ENCODE peak calls at places on chromosomes 13 and 19, in five cellular contexts. V, I, T, R and S are unnamed samples.

GRCh38 chr13:35984776-35985453 is 146.3 kb downstream of the DCLK1 start:
- DNase-seq in V (no peak), I (no peak), T (no peak), R (no peak), S (no peak)

GRCh38 chr13:31351376-31351775 is 151.6 kb downstream of the B3GLCT start:
- DNase-seq in V (no peak), I (no peak), T (no peak), R (no peak), S (no peak)

GRCh38 chr13:21322988-21323387 is 136.1 kb downstream of the ZDHHC20 start:
- DNase-seq in V (no peak), I (no peak), T (no peak), R (no peak), S (no peak)

GRCh38 chr13:57740719-57741118 is 109.2 kb downstream of the PCDH17 start:
- DNase-seq in V (no peak), I (no peak), T (no peak), R (no peak), S (no peak)

GRCh38 chr19:46950526-46951235 is 69.0 kb upstream of the NPAS1 start:
- DNase-seq in V (no peak), I (no peak), T (no peak), R (no peak), S (no peak)

GRCh38 chr13:46496086-46496485 is 56.9 kb upstream of the LRCH1 start:
- DNase-seq in V (no peak), I (no peak), T (no peak), R (no peak), S (no peak)

GRCh38 chr19:14369399-14370168 is 11.7 kb upstream of the ADGRE5 start:
- DNase-seq in V (no peak), I (no peak), T (peak), R (no peak), S (no peak)

GRCh38 chr19:58559275-58560006 is 1.0 kb upstream of the UBE2M start:
- DNase-seq in V (no peak), I (peak), T (peak), R (peak), S (peak)

GRCh38 chr13:87080100-87080779 is 590.9 kb upstream of the SLITRK5 start:
- DNase-seq in V (no peak), I (no peak), T (no peak), R (no peak), S (no peak)

GRCh38 chr19:44346556-44346955 is 9.9 kb downstream of the ZNF112 start:
- DNase-seq in V (no peak), I (no peak), T (no peak), R (no peak), S (no peak)

GRCh38 chr19:7251502-7251901 is 42.7 kb downstream of the INSR start:
- DNase-seq in V (no peak), I (no peak), T (no peak), R (no peak), S (no peak)

GRCh38 chr19:40110570-40110969 is 19.8 kb upstream of the ZNF780A start:
- DNase-seq in V (no peak), I (peak), T (no peak), R (no peak), S (no peak)

GRCh38 chr19:58361900-58362271 is 665 bp downstream of the ZNF497 start:
- DNase-seq in V (no peak), I (peak), T (peak), R (no peak), S (no peak)

GRCh38 chr13:71721117-71721516 is 145.9 kb downstream of the DACH1 start:
- DNase-seq in V (no peak), I (no peak), T (no peak), R (no peak), S (no peak)

GRCh38 chr19:17263712-17264640 is 569 bp downstream of the USHBP1 start:
- DNase-seq in V (no peak), I (no peak), T (no peak), R (no peak), S (no peak)

GRCh38 chr13:44158741-44159632 is 214.6 kb upstream of the SERP2 start:
- DNase-seq in V (no peak), I (no peak), T (no peak), R (no peak), S (peak)

GRCh38 chr13:110799246-110800236 is 86.0 kb downstream of the ING1 start:
- DNase-seq in V (no peak), I (no peak), T (no peak), R (no peak), S (peak)

GRCh38 chr13:39665763-39666162 is 10.3 kb downstream of the COG6 start:
- DNase-seq in V (no peak), I (no peak), T (no peak), R (no peak), S (no peak)

GRCh38 chr19:19649580-19649995 is 6.1 kb upstream of the GMIP start:
- DNase-seq in V (no peak), I (no peak), T (no peak), R (no peak), S (no peak)

DNA sequence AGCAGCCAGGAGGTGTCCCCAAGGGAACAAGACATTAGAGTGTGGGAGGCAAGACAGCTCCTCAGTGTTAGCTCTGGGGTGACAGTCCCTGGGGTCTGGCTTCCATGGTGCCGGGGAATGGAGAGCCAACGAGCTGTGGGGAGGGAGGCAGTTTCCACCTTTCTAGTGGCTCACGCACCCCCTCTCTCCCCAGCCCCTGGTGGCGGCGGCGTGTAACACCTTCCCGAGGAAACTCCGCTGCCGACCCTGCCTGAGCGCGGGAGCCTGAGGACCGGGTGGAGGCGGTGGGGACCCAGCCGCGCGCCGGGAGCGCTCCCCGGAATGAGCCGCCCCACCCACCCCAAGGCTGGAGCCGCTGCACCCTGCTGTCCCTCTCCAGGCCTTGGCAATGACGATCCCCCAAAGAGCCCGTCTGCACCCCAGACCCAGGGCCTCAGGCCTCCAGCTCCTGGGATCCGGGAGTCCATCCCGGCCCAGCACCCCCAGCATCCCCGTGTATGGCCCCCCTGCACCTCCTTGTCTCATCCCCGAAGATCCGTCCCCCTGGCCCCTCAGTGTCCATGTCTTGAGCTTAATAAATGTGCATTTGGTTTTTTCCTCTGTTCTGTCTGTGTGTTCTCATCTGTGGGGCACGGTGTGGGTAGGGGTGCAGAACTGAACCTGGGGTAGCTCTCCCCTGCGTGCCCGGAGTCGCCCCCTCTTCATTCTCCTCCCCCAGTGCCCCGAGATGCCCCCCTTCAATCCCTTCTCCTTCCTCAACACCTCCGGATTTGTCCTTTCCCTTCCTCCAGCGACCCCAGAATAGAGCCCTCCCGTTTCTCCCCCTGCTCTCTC is 617 bp upstream of the FXYD5 start:
- DNase-seq in V (no peak), I (no peak), T (peak), R (no peak), S (peak)
- TF ChIP-seq EZH2 in V (no peak), I (peak), T (no peak), R (no peak), S (no peak)

GRCh38 chr13:100234524-100235136 is 145.7 kb downstream of the PCCA start:
- DNase-seq in V (no peak), I (peak), T (no peak), R (no peak), S (no peak)
- TF ChIP-seq POLR2A in V (no peak), I (no peak), T (no peak), R (no peak), S (no peak)

GRCh38 chr13:26213345-26213744 is 8.8 kb downstream of the RNF6 start:
- DNase-seq in V (no peak), I (no peak), T (no peak), R (no peak), S (no peak)

GRCh38 chr13:26216042-26216441 is 6.1 kb downstream of the RNF6 start:
- DNase-seq in V (no peak), I (no peak), T (no peak), R (no peak), S (no peak)

GRCh38 chr13:26219726-26220125 is 2.4 kb downstream of the RNF6 start:
- DNase-seq in V (no peak), I (no peak), T (no peak), R (no peak), S (no peak)

GRCh38 chr13:26208292-26208691 is 13.8 kb downstream of the RNF6 start:
- DNase-seq in V (no peak), I (no peak), T (no peak), R (no peak), S (no peak)

DNA sequence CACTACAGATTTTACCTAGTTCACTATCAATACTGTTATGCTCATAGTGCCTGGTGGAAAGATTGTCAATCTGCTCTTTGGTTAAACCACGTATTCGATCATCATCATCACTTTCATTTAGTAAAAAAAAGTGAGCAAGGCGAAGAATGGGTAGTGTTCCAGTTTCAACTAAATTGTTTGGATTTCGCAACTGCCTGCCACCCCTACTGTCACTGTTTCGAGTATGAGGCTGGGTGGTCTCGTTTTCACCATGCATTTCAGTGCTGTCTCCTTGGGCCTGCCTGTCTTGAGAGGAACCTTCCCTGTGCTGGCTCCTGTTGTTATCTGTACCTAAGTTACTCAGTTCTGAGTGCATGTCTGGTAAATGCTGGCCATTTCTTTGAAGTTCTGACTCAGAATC is 8.1 kb downstream of the RNF6 start:
- DNase-seq in V (no peak), I (no peak), T (no peak), R (no peak), S (no peak)
- TF ChIP-seq EZH2 in V (no peak), I (no peak), T (no peak), R (no peak), S (no peak)

GRCh38 chr19:53992815-53993214 is 1.4 kb downstream of the CACNG6 start:
- DNase-seq in V (no peak), I (no peak), T (no peak), R (no peak), S (no peak)

GRCh38 chr19:53989600-53990533 is 1.6 kb upstream of the CACNG6 start:
- DNase-seq in V (no peak), I (no peak), T (no peak), R (no peak), S (peak)

GRCh38 chr19:53993448-53993847 is 2.0 kb downstream of the CACNG6 start:
- DNase-seq in V (no peak), I (no peak), T (no peak), R (no peak), S (no peak)

GRCh38 chr19:53992211-53992610 is 774 bp downstream of the CACNG6 start:
- DNase-seq in V (no peak), I (no peak), T (no peak), R (no peak), S (no peak)

GRCh38 chr19:53991224-53992113 is at the start of gene CACNG6:
- DNase-seq in V (no peak), I (no peak), T (no peak), R (no peak), S (peak)
- TF ChIP-seq POLR2A in V (no peak), I (no peak), T (no peak), R (no peak), S (peak)

GRCh38 chr13:59144700-59145099 is 1019.0 kb downstream of the DIAPH3 start:
- DNase-seq in V (no peak), I (no peak), T (no peak), R (no peak), S (no peak)
- TF ChIP-seq EZH2 in V (no peak), I (no peak), T (no peak), R (no peak), S (no peak)

DNA sequence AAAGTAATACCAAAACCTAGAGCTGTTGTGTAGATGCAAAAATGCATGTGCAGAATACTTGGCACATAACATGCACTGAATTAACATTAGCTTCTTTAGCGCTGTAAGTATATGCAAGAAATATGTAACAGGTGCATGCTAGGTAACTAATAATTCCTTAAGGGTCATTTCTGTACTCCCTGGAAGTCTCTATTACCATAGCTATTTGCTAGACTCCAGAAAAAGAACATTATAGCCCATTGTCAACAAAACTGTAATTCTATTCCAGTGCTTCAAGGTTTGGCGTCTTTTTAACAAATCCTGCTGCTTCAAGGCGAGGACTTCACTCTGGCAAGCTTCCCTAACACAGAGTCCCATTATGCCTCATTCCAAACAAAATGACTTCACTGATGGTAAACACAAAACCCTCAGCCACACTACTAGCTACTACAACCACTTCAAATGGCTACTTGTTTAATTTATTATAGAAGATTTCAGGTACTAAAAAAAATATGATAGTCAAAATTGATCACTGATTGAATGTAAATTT is 32.7 kb downstream of the ELF1 start:
- DNase-seq in V (no peak), I (peak), T (no peak), R (no peak), S (no peak)
- TF ChIP-seq POLR2A in V (no peak), I (no peak), T (no peak), R (no peak), S (no peak)

GRCh38 chr19:10421981-10422461 is 1.7 kb downstream of the PDE4A start:
- DNase-seq in V (no peak), I (no peak), T (peak), R (no peak), S (no peak)

GRCh38 chr19:10419646-10420443 is 493 bp upstream of the PDE4A start:
- DNase-seq in V (peak), I (no peak), T (peak), R (no peak), S (no peak)

GRCh38 chr19:10419200-10419645 is 1.1 kb upstream of the PDE4A start:
- DNase-seq in V (no peak), I (no peak), T (peak), R (no peak), S (no peak)

GRCh38 chr19:10421240-10421948 is 1.1 kb downstream of the PDE4A start:
- DNase-seq in V (no peak), I (no peak), T (no peak), R (no peak), S (no peak)

GRCh38 chr19:10420444-10421239 is at the start of gene PDE4A:
- DNase-seq in V (no peak), I (no peak), T (peak), R (no peak), S (no peak)
- TF ChIP-seq EZH2 in V (no peak), I (no peak), T (no peak), R (no peak), S (peak)

GRCh38 chr19:54162241-54162805 is 2.8 kb upstream of the LENG1 start:
- DNase-seq in V (no peak), I (no peak), T (peak), R (no peak), S (peak)

GRCh38 chr19:54160948-54161347 is 1.4 kb upstream of the LENG1 start:
- DNase-seq in V (no peak), I (no peak), T (no peak), R (no peak), S (no peak)

GRCh38 chr19:54165222-54165621 is 5.7 kb upstream of the LENG1 start:
- DNase-seq in V (no peak), I (no peak), T (no peak), R (no peak), S (no peak)

GRCh38 chr19:54164369-54165068 is 5.0 kb upstream of the LENG1 start:
- DNase-seq in V (peak), I (no peak), T (peak), R (no peak), S (peak)

GRCh38 chr19:54162884-54163283 is 3.4 kb upstream of the LENG1 start:
- DNase-seq in V (no peak), I (no peak), T (no peak), R (no peak), S (no peak)
- TF ChIP-seq POLR2A in V (no peak), I (no peak), T (no peak), R (no peak), S (no peak)